ENCODE peak calls at places on chromosomes 11 and 22, in six cellular contexts. One of them, this sample, is unnamed.

GRCh38 chr22:45804986-45805325 is 133.3 kb downstream of the ATXN10 start:
- DNase-seq in NCI-H146: no peak
- DNase-seq in activated CD8-positive, alpha-beta T cell treated with anti-CD3 and anti-CD28 coated beads for 36 hours: no peak
- DNase-seq in NCI-H1930: no peak
- DNase-seq in heart right ventricle: no peak
- DNase-seq in effector memory CD4-positive, alpha-beta T cell: no peak
- DNase-seq in this sample: no peak

GRCh38 chr11:28799316-28799715 is 691.1 kb downstream of the METTL15 start:
- DNase-seq in NCI-H146: no peak
- DNase-seq in activated CD8-positive, alpha-beta T cell treated with anti-CD3 and anti-CD28 coated beads for 36 hours: no peak
- DNase-seq in NCI-H1930: no peak
- DNase-seq in heart right ventricle: no peak
- DNase-seq in effector memory CD4-positive, alpha-beta T cell: no peak
- DNase-seq in this sample: no peak

GRCh38 chr11:79329561-79329960 is 111.3 kb downstream of the TENM4 start:
- DNase-seq in NCI-H146: no peak
- DNase-seq in activated CD8-positive, alpha-beta T cell treated with anti-CD3 and anti-CD28 coated beads for 36 hours: no peak
- DNase-seq in NCI-H1930: no peak
- DNase-seq in heart right ventricle: no peak
- DNase-seq in effector memory CD4-positive, alpha-beta T cell: no peak
- DNase-seq in this sample: no peak

GRCh38 chr11:1157645-1158591 is at the start of gene MUC5AC:
- DNase-seq in NCI-H146: peak; percentile 50
- DNase-seq in activated CD8-positive, alpha-beta T cell treated with anti-CD3 and anti-CD28 coated beads for 36 hours: no peak
- DNase-seq in NCI-H1930: no peak
- DNase-seq in heart right ventricle: peak; percentile 8
- DNase-seq in effector memory CD4-positive, alpha-beta T cell: no peak
- DNase-seq in this sample: no peak

GRCh38 chr11:35390737-35391682 is 28.3 kb downstream of the SLC1A2 start:
- DNase-seq in NCI-H146: no peak
- DNase-seq in activated CD8-positive, alpha-beta T cell treated with anti-CD3 and anti-CD28 coated beads for 36 hours: peak; percentile 73
- DNase-seq in NCI-H1930: no peak
- DNase-seq in heart right ventricle: no peak
- DNase-seq in effector memory CD4-positive, alpha-beta T cell: no peak
- DNase-seq in this sample: peak; percentile 67

GRCh38 chr11:86241956-86242525 is 2.5 kb upstream of the EED start:
- DNase-seq in NCI-H146: no peak
- DNase-seq in activated CD8-positive, alpha-beta T cell treated with anti-CD3 and anti-CD28 coated beads for 36 hours: no peak
- DNase-seq in NCI-H1930: no peak
- DNase-seq in heart right ventricle: no peak
- DNase-seq in effector memory CD4-positive, alpha-beta T cell: no peak
- DNase-seq in this sample: no peak

GRCh38 chr22:42269407-42270177 is 861 bp downstream of the TCF20 start:
- DNase-seq in NCI-H146: peak; percentile 65
- DNase-seq in activated CD8-positive, alpha-beta T cell treated with anti-CD3 and anti-CD28 coated beads for 36 hours: peak; percentile 83
- DNase-seq in NCI-H1930: peak; percentile 77
- DNase-seq in heart right ventricle: peak; percentile 51
- DNase-seq in effector memory CD4-positive, alpha-beta T cell: peak; percentile 66
- DNase-seq in this sample: peak; percentile 88

GRCh38 chr11:70603756-70604211 is 205.5 kb downstream of the CTTN start:
- DNase-seq in NCI-H146: no peak
- DNase-seq in activated CD8-positive, alpha-beta T cell treated with anti-CD3 and anti-CD28 coated beads for 36 hours: no peak
- DNase-seq in NCI-H1930: no peak
- DNase-seq in heart right ventricle: no peak
- DNase-seq in effector memory CD4-positive, alpha-beta T cell: no peak
- DNase-seq in this sample: peak; percentile 92

GRCh38 chr11:2160736-2161259 is at the start of gene INS:
- DNase-seq in NCI-H146: peak; percentile 58
- DNase-seq in activated CD8-positive, alpha-beta T cell treated with anti-CD3 and anti-CD28 coated beads for 36 hours: no peak
- DNase-seq in NCI-H1930: no peak
- DNase-seq in heart right ventricle: no peak
- DNase-seq in effector memory CD4-positive, alpha-beta T cell: no peak
- DNase-seq in this sample: no peak

GRCh38 chr11:16178273-16178672 is 178.1 kb downstream of the SOX6 start:
- DNase-seq in NCI-H146: no peak
- DNase-seq in activated CD8-positive, alpha-beta T cell treated with anti-CD3 and anti-CD28 coated beads for 36 hours: no peak
- DNase-seq in NCI-H1930: no peak
- DNase-seq in heart right ventricle: no peak
- DNase-seq in effector memory CD4-positive, alpha-beta T cell: no peak
- DNase-seq in this sample: no peak

GRCh38 chr22:25030636-25031035 is 78.1 kb downstream of the KIAA1671 start:
- DNase-seq in NCI-H146: no peak
- DNase-seq in activated CD8-positive, alpha-beta T cell treated with anti-CD3 and anti-CD28 coated beads for 36 hours: no peak
- DNase-seq in NCI-H1930: no peak
- DNase-seq in heart right ventricle: peak; percentile 58
- DNase-seq in effector memory CD4-positive, alpha-beta T cell: no peak
- DNase-seq in this sample: no peak

GRCh38 chr11:83002522-83002921 is 69.2 kb downstream of the RAB30 start:
- DNase-seq in NCI-H146: no peak
- DNase-seq in activated CD8-positive, alpha-beta T cell treated with anti-CD3 and anti-CD28 coated beads for 36 hours: no peak
- DNase-seq in NCI-H1930: no peak
- DNase-seq in heart right ventricle: no peak
- DNase-seq in effector memory CD4-positive, alpha-beta T cell: no peak
- DNase-seq in this sample: no peak

GRCh38 chr11:129992161-129992944 is 10.3 kb downstream of the PRDM10 start:
- DNase-seq in NCI-H146: peak; percentile 70
- DNase-seq in activated CD8-positive, alpha-beta T cell treated with anti-CD3 and anti-CD28 coated beads for 36 hours: peak; percentile 71
- DNase-seq in NCI-H1930: peak; percentile 60
- DNase-seq in heart right ventricle: no peak
- DNase-seq in effector memory CD4-positive, alpha-beta T cell: peak; percentile 9
- DNase-seq in this sample: peak; percentile 45

GRCh38 chr11:78961186-78961782 is 386.6 kb upstream of the NARS2 start:
- DNase-seq in NCI-H146: peak; percentile 77
- DNase-seq in activated CD8-positive, alpha-beta T cell treated with anti-CD3 and anti-CD28 coated beads for 36 hours: no peak
- DNase-seq in NCI-H1930: no peak
- DNase-seq in heart right ventricle: no peak
- DNase-seq in effector memory CD4-positive, alpha-beta T cell: no peak
- DNase-seq in this sample: peak; percentile 86

GRCh38 chr22:37222440-37222971 is 10.2 kb upstream of the SSTR3 start:
- DNase-seq in NCI-H146: no peak
- DNase-seq in activated CD8-positive, alpha-beta T cell treated with anti-CD3 and anti-CD28 coated beads for 36 hours: peak; percentile 74
- DNase-seq in NCI-H1930: no peak
- DNase-seq in heart right ventricle: no peak
- DNase-seq in effector memory CD4-positive, alpha-beta T cell: no peak
- DNase-seq in this sample: no peak

GRCh38 chr22:33844273-33844672 is 76.0 kb downstream of the LARGE1 start:
- DNase-seq in NCI-H146: no peak
- DNase-seq in activated CD8-positive, alpha-beta T cell treated with anti-CD3 and anti-CD28 coated beads for 36 hours: no peak
- DNase-seq in NCI-H1930: no peak
- DNase-seq in heart right ventricle: no peak
- DNase-seq in effector memory CD4-positive, alpha-beta T cell: no peak
- DNase-seq in this sample: no peak

GRCh38 chr11:17473071-17473744 is 3.4 kb downstream of the ABCC8 start:
- DNase-seq in NCI-H146: peak; percentile 8
- DNase-seq in activated CD8-positive, alpha-beta T cell treated with anti-CD3 and anti-CD28 coated beads for 36 hours: no peak
- DNase-seq in NCI-H1930: no peak
- DNase-seq in heart right ventricle: no peak
- DNase-seq in effector memory CD4-positive, alpha-beta T cell: no peak
- DNase-seq in this sample: peak; percentile 13

GRCh38 chr11:86245369-86246292 is 1.1 kb downstream of the EED start:
- DNase-seq in NCI-H146: peak; percentile 33
- DNase-seq in activated CD8-positive, alpha-beta T cell treated with anti-CD3 and anti-CD28 coated beads for 36 hours: peak; percentile 53
- DNase-seq in NCI-H1930: no peak
- DNase-seq in heart right ventricle: no peak
- DNase-seq in effector memory CD4-positive, alpha-beta T cell: peak; percentile 6
- DNase-seq in this sample: peak; percentile 26

GRCh38 chr11:116882386-116882785 is 45.0 kb upstream of the APOA1 start:
- DNase-seq in NCI-H146: no peak
- DNase-seq in activated CD8-positive, alpha-beta T cell treated with anti-CD3 and anti-CD28 coated beads for 36 hours: peak; percentile 12
- DNase-seq in NCI-H1930: no peak
- DNase-seq in heart right ventricle: no peak
- DNase-seq in effector memory CD4-positive, alpha-beta T cell: no peak
- DNase-seq in this sample: no peak

GRCh38 chr22:45179276-45180049 is 15.7 kb downstream of the NUP50 start:
- DNase-seq in NCI-H146: no peak
- DNase-seq in activated CD8-positive, alpha-beta T cell treated with anti-CD3 and anti-CD28 coated beads for 36 hours: peak; percentile 27
- DNase-seq in NCI-H1930: no peak
- DNase-seq in heart right ventricle: no peak
- DNase-seq in effector memory CD4-positive, alpha-beta T cell: peak; percentile 8
- DNase-seq in this sample: no peak

GRCh38 chr22:48500481-48501230 is 1327.0 kb downstream of the BRD1 start:
- DNase-seq in NCI-H146: no peak
- DNase-seq in activated CD8-positive, alpha-beta T cell treated with anti-CD3 and anti-CD28 coated beads for 36 hours: no peak
- DNase-seq in NCI-H1930: no peak
- DNase-seq in heart right ventricle: no peak
- DNase-seq in effector memory CD4-positive, alpha-beta T cell: no peak
- DNase-seq in this sample: no peak

GRCh38 chr22:36580846-36581245 is 51.9 kb upstream of the EIF3D start:
- DNase-seq in NCI-H146: no peak
- DNase-seq in activated CD8-positive, alpha-beta T cell treated with anti-CD3 and anti-CD28 coated beads for 36 hours: no peak
- DNase-seq in NCI-H1930: no peak
- DNase-seq in heart right ventricle: no peak
- DNase-seq in effector memory CD4-positive, alpha-beta T cell: no peak
- DNase-seq in this sample: no peak

GRCh38 chr11:10379433-10379832 is 74.6 kb downstream of the ADM start:
- DNase-seq in NCI-H146: no peak
- DNase-seq in activated CD8-positive, alpha-beta T cell treated with anti-CD3 and anti-CD28 coated beads for 36 hours: no peak
- DNase-seq in NCI-H1930: no peak
- DNase-seq in heart right ventricle: no peak
- DNase-seq in effector memory CD4-positive, alpha-beta T cell: no peak
- DNase-seq in this sample: no peak

GRCh38 chr11:2302844-2303626 is 1.2 kb downstream of the TSPAN32 start:
- DNase-seq in NCI-H146: no peak
- DNase-seq in activated CD8-positive, alpha-beta T cell treated with anti-CD3 and anti-CD28 coated beads for 36 hours: peak; percentile 24
- DNase-seq in NCI-H1930: no peak
- DNase-seq in heart right ventricle: peak; percentile 86
- DNase-seq in effector memory CD4-positive, alpha-beta T cell: no peak
- DNase-seq in this sample: no peak

GRCh38 chr11:67266424-67267187 is at the start of gene GRK2:
- DNase-seq in NCI-H146: peak; percentile 74
- DNase-seq in activated CD8-positive, alpha-beta T cell treated with anti-CD3 and anti-CD28 coated beads for 36 hours: peak; percentile 57
- DNase-seq in NCI-H1930: peak; percentile 53
- DNase-seq in heart right ventricle: peak; percentile 53
- DNase-seq in effector memory CD4-positive, alpha-beta T cell: no peak
- DNase-seq in this sample: peak; percentile 69

GRCh38 chr11:128904303-128904871 is 13.2 kb downstream of the KCNJ5 start:
- DNase-seq in NCI-H146: no peak
- DNase-seq in activated CD8-positive, alpha-beta T cell treated with anti-CD3 and anti-CD28 coated beads for 36 hours: no peak
- DNase-seq in NCI-H1930: no peak
- DNase-seq in heart right ventricle: no peak
- DNase-seq in effector memory CD4-positive, alpha-beta T cell: no peak
- DNase-seq in this sample: no peak

GRCh38 chr11:12207384-12208150 is 97.2 kb downstream of the MICAL2 start:
- DNase-seq in NCI-H146: no peak
- DNase-seq in activated CD8-positive, alpha-beta T cell treated with anti-CD3 and anti-CD28 coated beads for 36 hours: peak; percentile 77
- DNase-seq in NCI-H1930: no peak
- DNase-seq in heart right ventricle: no peak
- DNase-seq in effector memory CD4-positive, alpha-beta T cell: no peak
- DNase-seq in this sample: no peak

GRCh38 chr11:86805873-86806310 is 5.5 kb downstream of the PRSS23 start:
- DNase-seq in NCI-H146: no peak
- DNase-seq in activated CD8-positive, alpha-beta T cell treated with anti-CD3 and anti-CD28 coated beads for 36 hours: peak; percentile 66
- DNase-seq in NCI-H1930: no peak
- DNase-seq in heart right ventricle: no peak
- DNase-seq in effector memory CD4-positive, alpha-beta T cell: no peak
- DNase-seq in this sample: no peak

GRCh38 chr22:39448205-39449054 is 8.4 kb upstream of the MGAT3 start:
- DNase-seq in NCI-H146: no peak
- DNase-seq in activated CD8-positive, alpha-beta T cell treated with anti-CD3 and anti-CD28 coated beads for 36 hours: no peak
- DNase-seq in NCI-H1930: no peak
- DNase-seq in heart right ventricle: no peak
- DNase-seq in effector memory CD4-positive, alpha-beta T cell: no peak
- DNase-seq in this sample: no peak

GRCh38 chr11:123504401-123504800 is 74.3 kb downstream of the GRAMD1B start:
- DNase-seq in NCI-H146: no peak
- DNase-seq in activated CD8-positive, alpha-beta T cell treated with anti-CD3 and anti-CD28 coated beads for 36 hours: no peak
- DNase-seq in NCI-H1930: no peak
- DNase-seq in heart right ventricle: no peak
- DNase-seq in effector memory CD4-positive, alpha-beta T cell: no peak
- DNase-seq in this sample: peak; percentile 58

GRCh38 chr11:45181595-45182550 is 35.4 kb downstream of the PRDM11 start:
- DNase-seq in NCI-H146: no peak
- DNase-seq in activated CD8-positive, alpha-beta T cell treated with anti-CD3 and anti-CD28 coated beads for 36 hours: no peak
- DNase-seq in NCI-H1930: no peak
- DNase-seq in heart right ventricle: no peak
- DNase-seq in effector memory CD4-positive, alpha-beta T cell: no peak
- DNase-seq in this sample: no peak

GRCh38 chr11:131977854-131978253 is 607.4 kb downstream of the NTM start:
- DNase-seq in NCI-H146: no peak
- DNase-seq in activated CD8-positive, alpha-beta T cell treated with anti-CD3 and anti-CD28 coated beads for 36 hours: no peak
- DNase-seq in NCI-H1930: no peak
- DNase-seq in heart right ventricle: no peak
- DNase-seq in effector memory CD4-positive, alpha-beta T cell: no peak
- DNase-seq in this sample: no peak